ENCODE peak calls at places on chromosome 2, in four cellular contexts. U is neural progenitor cell, B is HEK293T, M is NCI-H1436. G is an unnamed sample.

GRCh38 chr2:169741-170140 is 94.1 kb downstream of the SH3YL1 start:
- DNase-seq in U (no peak), B (no peak), M (no peak), G (no peak)

GRCh38 chr2:28904295-28904694 is 9.8 kb downstream of the WDR43 start:
- DNase-seq in U (no peak), B (no peak), M (no peak), G (no peak)

GRCh38 chr2:73588177-73588576 is 54.0 kb downstream of the NAT8 start:
- DNase-seq in U (no peak), B (no peak), M (no peak), G (no peak)

GRCh38 chr2:150136901-150137300 is 350.6 kb downstream of the RND3 start:
- DNase-seq in U (no peak), B (no peak), M (no peak), G (no peak)

GRCh38 chr2:181426687-181427086 is 30.5 kb upstream of the ITGA4 start:
- DNase-seq in U (peak), B (no peak), M (peak), G (no peak)

GRCh38 chr2:45382744-45383143 is 228.3 kb downstream of the SRBD1 start:
- DNase-seq in U (no peak), B (no peak), M (no peak), G (no peak)

GRCh38 chr2:105450495-105450894 is 51.6 kb upstream of the FHL2 start:
- DNase-seq in U (no peak), B (no peak), M (no peak), G (no peak)

GRCh38 chr2:11319939-11320338 is 24.5 kb downstream of the ROCK2 start:
- DNase-seq in U (no peak), B (no peak), M (no peak), G (no peak)

GRCh38 chr2:239383796-239384156 is 17.0 kb downstream of the HDAC4 start:
- DNase-seq in U (no peak), B (no peak), M (no peak), G (no peak)

G was measured in neuronal stem cell.